ENCODE peak calls at places on chromosomes 7 and 10, in five cellular contexts. K is NB4, X is AG09309, Z is fibroblast of pulmonary artery, W is BJ. C is an unnamed sample.

GRCh38 chr10:96642973-96643372 is 56.2 kb upstream of the TM9SF3 start:
- DNase-seq in X (no peak), K (peak), W (no peak), Z (peak), C (no peak)

GRCh38 chr10:126549326-126549725 is 121.2 kb downstream of the C10orf90 start:
- DNase-seq in W (no peak), X (no peak), K (no peak), Z (no peak), C (no peak)

GRCh38 chr10:98006266-98006665 is 24.2 kb downstream of the CRTAC1 start:
- DNase-seq in Z (no peak), X (no peak), W (no peak), K (no peak), C (no peak)

GRCh38 chr10:71217266-71218045 is 5.1 kb downstream of the UNC5B start:
- DNase-seq in X (no peak), Z (no peak), K (no peak), W (no peak), C (no peak)

GRCh38 chr10:71448146-71448545 is 51.4 kb downstream of the CDH23 start:
- DNase-seq in X (no peak), K (no peak), Z (no peak), W (no peak), C (no peak)

GRCh38 chr7:74503061-74503460 is 49.4 kb downstream of the GTF2IRD1 start:
- DNase-seq in X (no peak), K (no peak), Z (no peak), W (no peak), C (no peak)

GRCh38 chr7:92809397-92810241 is 26.8 kb downstream of the CDK6 start:
- DNase-seq in X (peak), W (peak), Z (peak), K (peak), C (peak)

GRCh38 chr7:134811798-134812197 is 32.4 kb downstream of the CALD1 start:
- DNase-seq in W (no peak), Z (peak), X (no peak), K (no peak), C (no peak)

GRCh38 chr10:72659694-72660093 is 32.2 kb upstream of the MCU start:
- DNase-seq in X (no peak), K (no peak), W (no peak), Z (no peak), C (no peak)

DNA sequence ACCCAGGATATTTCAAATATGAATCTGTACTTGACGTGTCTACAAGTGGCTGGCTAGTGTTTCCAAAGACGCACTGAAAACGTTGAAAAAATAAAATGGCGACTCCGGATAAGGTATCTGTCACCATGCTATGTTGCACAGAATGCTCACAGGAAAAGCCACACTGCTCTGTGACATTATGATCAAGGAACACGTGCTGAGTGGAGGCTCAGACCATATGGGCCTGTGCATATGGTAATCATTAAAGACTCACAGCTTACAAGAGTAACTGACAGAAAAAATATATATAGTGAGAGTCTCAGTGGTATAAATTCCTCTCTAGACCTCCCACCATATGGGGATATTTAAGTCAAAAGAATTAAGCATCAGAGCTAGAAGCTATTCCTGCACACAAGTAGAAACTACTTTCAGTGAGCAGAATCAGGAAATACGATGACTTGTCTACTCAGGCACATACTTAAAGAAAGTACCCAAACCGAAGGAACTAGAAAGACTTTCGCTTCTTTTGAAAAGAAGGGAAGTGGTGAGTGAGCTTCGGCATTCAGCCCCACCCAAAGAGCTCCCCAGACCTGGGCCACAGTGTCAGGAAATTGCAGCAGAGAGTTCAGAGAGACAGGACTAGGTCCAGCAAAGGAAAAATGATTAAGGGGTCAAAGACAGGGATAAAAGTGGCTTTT is 65.1 kb upstream of the MPP7 start:
- DNase-seq in Z (no peak), K (peak), W (no peak), X (no peak), C (no peak)
- H3K4me3 ChIP-seq in Z (no peak), K (no peak), W (no peak), X (no peak), C (peak)

DNA sequence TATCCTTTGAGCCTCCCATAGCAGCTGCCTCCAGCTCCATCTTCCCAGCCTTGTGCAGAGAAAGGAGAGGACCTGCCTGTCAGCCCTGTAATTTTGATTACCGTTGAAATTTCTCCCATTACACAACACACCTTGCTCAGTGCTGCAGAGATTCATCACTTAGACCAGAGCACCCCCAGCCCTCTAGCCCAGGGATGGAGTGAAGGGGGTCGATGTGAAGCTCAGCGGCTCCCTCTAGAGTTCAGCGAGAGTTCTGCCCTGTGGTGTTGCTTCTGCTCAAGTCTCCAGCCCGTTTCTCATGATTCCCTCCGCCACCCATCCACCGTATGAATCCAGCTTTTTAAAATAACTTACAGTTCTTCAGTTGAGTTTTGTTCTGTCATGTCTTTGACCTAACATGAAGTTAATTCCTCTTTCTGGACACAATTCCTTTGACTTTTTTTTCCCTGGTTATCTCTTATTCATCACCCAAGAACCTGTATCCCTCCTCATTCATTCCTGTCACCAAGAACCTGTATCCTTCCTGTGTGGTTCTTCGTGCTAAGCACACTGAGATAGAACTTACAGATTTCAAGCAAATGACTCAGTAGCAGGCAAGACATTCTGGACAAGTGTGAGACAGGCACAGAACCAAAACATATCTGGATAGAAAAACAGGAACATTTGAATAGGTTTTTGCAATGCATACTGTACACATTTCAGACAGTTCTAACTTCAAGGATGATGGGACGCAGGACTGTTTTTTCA is 34.9 kb upstream of the ZNF32 start:
- DNase-seq in X (no peak), K (peak), Z (peak), W (no peak), C (no peak)
- TF ChIP-seq CTCF in X (peak), K (peak), Z (peak), W (peak), C (peak)

DNA sequence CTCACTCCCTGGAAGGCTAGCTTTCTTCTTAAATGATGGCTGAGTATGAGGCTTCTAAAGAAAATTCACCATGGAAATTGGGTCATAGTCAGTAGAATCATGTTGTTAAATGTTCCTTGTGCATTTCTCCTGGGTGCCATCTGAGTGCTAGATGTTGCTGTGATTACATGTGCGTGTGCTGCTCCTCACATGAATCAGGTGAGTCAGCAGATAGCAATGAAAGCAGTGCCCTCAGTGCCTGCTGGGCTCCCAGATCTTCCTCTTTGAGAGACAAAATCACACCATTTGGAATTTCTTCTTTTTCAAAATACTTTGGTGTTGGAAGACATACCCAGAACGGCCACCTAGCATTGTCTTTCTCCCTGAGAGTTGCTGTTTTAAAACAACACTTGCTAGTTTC is 331.7 kb downstream of the XPNPEP1 start:
- DNase-seq in Z (no peak), W (no peak), X (no peak), K (no peak), C (no peak)
- H3K4me3 ChIP-seq in Z (no peak), W (no peak), X (no peak), K (no peak), C (no peak)

GRCh38 chr7:65839846-65840245 is 33.0 kb upstream of the VKORC1L1 start:
- DNase-seq in X (no peak), K (no peak), Z (no peak), W (no peak), C (no peak)
- TF ChIP-seq CTCF in X (no peak), K (no peak), Z (no peak), W (no peak), C (no peak)